ENCODE peak calls at places on chromosomes 6 and 20, in six cellular contexts. W is upper lobe of left lung; K is CD4-positive, alpha-beta T cell; F is heart left ventricle; V is GM10248; M is neural progenitor cell. N is an unnamed sample.

GRCh38 chr6:54194067-54194466 is 82.8 kb downstream of the MLIP start:
- DNase-seq in W (no peak), K (no peak), F (no peak), V (no peak), M (no peak), N (no peak)

GRCh38 chr6:70806086-70806485 is 138.4 kb downstream of the SMAP1 start:
- DNase-seq in W (no peak), K (no peak), F (no peak), V (no peak), M (peak), N (no peak)

GRCh38 chr20:10505320-10506226 is 70.5 kb downstream of the SLX4IP start:
- DNase-seq in W (peak), K (no peak), F (no peak), V (no peak), M (no peak), N (no peak)

GRCh38 chr6:134519456-134519855 is 201.5 kb upstream of the SGK1 start:
- DNase-seq in W (peak), K (peak), F (peak), V (peak), M (no peak), N (no peak)

GRCh38 chr6:38020593-38020992 is 201.1 kb downstream of the ZFAND3 start:
- DNase-seq in W (no peak), K (no peak), F (no peak), V (no peak), M (no peak), N (no peak)

GRCh38 chr6:47153066-47153755 is 111.1 kb upstream of the ADGRF1 start:
- DNase-seq in W (no peak), K (no peak), F (no peak), V (no peak), M (no peak), N (no peak)

GRCh38 chr6:23775127-23775526 is 350.9 kb upstream of the NRSN1 start:
- DNase-seq in W (no peak), K (no peak), F (no peak), V (no peak), M (peak), N (no peak)

GRCh38 chr20:21613512-21613911 is 92.0 kb upstream of the PAX1 start:
- DNase-seq in W (no peak), K (no peak), F (no peak), V (no peak), M (no peak), N (no peak)

GRCh38 chr20:10672579-10673127 is 1.1 kb downstream of the JAG1 start:
- DNase-seq in W (peak), K (no peak), F (peak), V (peak), M (peak), N (peak)

GRCh38 chr20:57709823-57710799 is at the start of gene PMEPA1:
- DNase-seq in W (peak), K (peak), F (peak), V (peak), M (peak), N (peak)
- TF ChIP-seq CTCF in W (peak), K (peak), F (no peak), V (no peak), M (no peak), N (no peak)

GRCh38 chr6:63888416-63888815 is 252.8 kb downstream of the PHF3 start:
- DNase-seq in W (no peak), K (no peak), F (no peak), V (no peak), M (no peak), N (no peak)
- TF ChIP-seq CTCF in W (no peak), K (no peak), F (no peak), V (no peak), M (no peak), N (no peak)

GRCh38 chr6:168018664-168019063 is 21.2 kb downstream of the KIF25 start:
- DNase-seq in W (no peak), K (no peak), F (no peak), V (no peak), M (no peak), N (no peak)
- TF ChIP-seq CTCF in W (no peak), K (no peak), F (no peak), V (no peak), M (no peak), N (no peak)

DNA sequence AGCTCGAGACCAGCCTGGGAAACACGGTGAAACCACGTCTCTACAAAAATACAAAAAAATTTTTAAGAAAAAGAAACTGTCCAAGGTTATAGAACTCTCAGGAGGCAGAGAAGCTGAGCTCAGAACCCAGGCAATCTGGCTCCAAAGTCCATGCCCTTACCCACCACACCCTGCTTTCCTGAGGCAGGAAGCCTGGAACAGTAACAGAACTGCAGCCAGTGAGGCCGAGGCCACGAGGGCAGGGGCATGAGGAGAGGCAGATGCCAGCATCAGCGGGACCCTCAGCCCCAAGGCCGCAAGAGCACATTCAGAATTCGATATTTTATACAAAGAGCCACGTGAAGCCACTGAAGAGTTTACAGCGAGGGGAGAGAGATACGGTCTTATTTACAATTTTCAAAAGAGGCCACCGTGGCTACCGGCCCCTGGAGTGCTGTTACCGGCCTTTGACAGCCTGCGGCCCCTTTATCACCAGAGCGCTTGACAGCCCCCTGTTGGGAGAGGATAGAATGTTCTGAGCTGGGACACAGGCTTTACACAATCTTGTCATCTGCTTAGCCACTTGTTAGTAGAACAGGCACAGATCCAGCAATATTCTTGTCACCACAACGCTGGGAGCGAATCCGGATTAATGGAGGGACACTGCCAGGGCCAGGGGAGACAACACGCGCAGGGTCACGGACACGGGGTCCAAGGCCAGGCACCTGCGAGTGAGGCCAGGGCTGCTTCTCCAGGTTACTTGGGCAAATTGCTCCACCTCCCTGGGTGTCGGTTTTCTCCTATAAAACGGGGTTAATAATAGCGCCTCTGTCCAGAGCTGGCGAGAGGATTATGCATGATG is 5.6 kb downstream of the SPATA2 start:
- DNase-seq in W (no peak), K (no peak), F (no peak), V (no peak), M (peak), N (no peak)
- TF ChIP-seq CTCF in W (no peak), K (no peak), F (peak), V (no peak), M (peak), N (peak)

GRCh38 chr6:108168026-108168463 is 2.2 kb downstream of the NR2E1 start:
- DNase-seq in W (no peak), K (no peak), F (no peak), V (no peak), M (peak), N (no peak)
- TF ChIP-seq CTCF in W (no peak), K (no peak), F (no peak), V (no peak), M (no peak), N (no peak)

DNA sequence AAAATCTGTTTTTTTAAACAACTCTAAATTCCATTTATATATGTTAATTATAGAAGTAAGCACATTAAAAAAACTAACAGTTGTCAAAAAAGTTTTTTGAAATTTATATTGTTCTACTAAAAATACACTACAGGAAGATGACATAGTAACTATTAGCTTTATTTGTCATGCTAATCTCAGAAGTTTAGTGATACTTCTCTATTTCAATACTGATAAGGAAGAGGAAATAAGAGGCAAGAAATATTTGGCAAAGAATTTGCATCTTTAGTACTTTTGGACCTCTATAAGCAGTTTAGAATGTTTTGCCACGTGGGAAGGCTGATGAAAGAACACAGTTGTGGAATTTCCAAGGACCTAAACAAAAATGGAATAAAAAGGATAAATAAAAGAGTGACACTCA is 12.6 kb downstream of the IFNGR1 start:
- DNase-seq in W (no peak), K (no peak), F (no peak), V (no peak), M (no peak), N (no peak)
- TF ChIP-seq CTCF in W (no peak), K (no peak), F (no peak), V (no peak), M (no peak), N (no peak)

GRCh38 chr20:38935285-38935684 is 9.1 kb downstream of the FAM83D start:
- DNase-seq in W (no peak), K (no peak), F (no peak), V (no peak), M (no peak), N (no peak)
- TF ChIP-seq CTCF in W (no peak), K (no peak), F (no peak), V (no peak), M (no peak), N (no peak)